ENCODE peak calls at places on chromosomes 11 and 22, in four cellular contexts. F, Y, P and L are unnamed samples.

GRCh38 chr11:76696756-76697155 is 26.2 kb upstream of the LRRC32 start:
- DNase-seq in F (no peak), Y (no peak), P (no peak), L (no peak)

GRCh38 chr11:64253481-64253880 is 2.2 kb downstream of the PLCB3 start:
- DNase-seq in F (no peak), Y (no peak), P (no peak), L (no peak)

GRCh38 chr22:42688241-42688913 is 32.3 kb downstream of the A4GALT start:
- DNase-seq in F (peak), Y (no peak), P (peak), L (peak)

GRCh38 chr11:17594686-17595192 is 47.7 kb downstream of the OTOG start:
- DNase-seq in F (no peak), Y (no peak), P (no peak), L (no peak)

GRCh38 chr22:45475876-45476514 is 26.7 kb upstream of the FBLN1 start:
- DNase-seq in F (no peak), Y (no peak), P (no peak), L (no peak)

GRCh38 chr11:122170815-122171475 is 54.9 kb upstream of the BLID start:
- DNase-seq in F (peak), Y (no peak), P (peak), L (peak)

GRCh38 chr22:29885610-29886009 is 2.6 kb downstream of the MTMR3 start:
- DNase-seq in F (no peak), Y (no peak), P (no peak), L (no peak)

GRCh38 chr11:6755303-6755952 is 16.3 kb downstream of the OR2AG2 start:
- DNase-seq in F (peak), Y (peak), P (peak), L (peak)

GRCh38 chr22:44823396-44823795 is 71.0 kb downstream of the ARHGAP8 start:
- DNase-seq in F (no peak), Y (no peak), P (no peak), L (no peak)

GRCh38 chr22:38728899-38729796 is 23.4 kb downstream of the GTPBP1 start:
- DNase-seq in F (no peak), Y (no peak), P (no peak), L (no peak)

GRCh38 chr11:8671242-8671641 is 11.2 kb downstream of the TRIM66 start:
- DNase-seq in F (peak), Y (no peak), P (peak), L (peak)

GRCh38 chr11:64419818-64420485 is 61.0 kb downstream of the RPS6KA4 start:
- DNase-seq in F (peak), Y (no peak), P (peak), L (no peak)

GRCh38 chr11:19421134-19421533 is 180.4 kb upstream of the E2F8 start:
- DNase-seq in F (no peak), Y (no peak), P (no peak), L (no peak)

GRCh38 chr11:67238894-67239794 is 27.1 kb upstream of the GRK2 start:
- DNase-seq in F (peak), Y (no peak), P (peak), L (no peak)

GRCh38 chr22:19064354-19065054 is 57.7 kb downstream of the DGCR2 start:
- DNase-seq in F (no peak), Y (no peak), P (no peak), L (no peak)

GRCh38 chr22:22616636-22617035 is 27.8 kb upstream of the GGTLC2 start:
- DNase-seq in F (no peak), Y (no peak), P (no peak), L (no peak)

GRCh38 chr11:31968774-31969433 is 122.0 kb upstream of the RCN1 start:
- DNase-seq in F (peak), Y (no peak), P (peak), L (peak)

GRCh38 chr11:125315088-125315740 is 150.7 kb downstream of the PKNOX2 start:
- DNase-seq in F (peak), Y (no peak), P (no peak), L (peak)

GRCh38 chr11:97140885-97141494 is 751.2 kb downstream of the JRKL start:
- DNase-seq in F (peak), Y (no peak), P (peak), L (peak)

GRCh38 chr11:20353829-20354434 is 9.6 kb upstream of the HTATIP2 start:
- DNase-seq in F (peak), Y (no peak), P (peak), L (peak)

GRCh38 chr22:35140879-35141745 is 75.2 kb downstream of the ISX start:
- DNase-seq in F (no peak), Y (no peak), P (no peak), L (peak)

GRCh38 chr11:26842458-26842841 is 120.6 kb upstream of the SLC5A12 start:
- DNase-seq in F (peak), Y (no peak), P (peak), L (no peak)

GRCh38 chr11:17558916-17559315 is 11.9 kb downstream of the OTOG start:
- DNase-seq in F (no peak), Y (no peak), P (no peak), L (no peak)

GRCh38 chr11:27218498-27219038 is 144.4 kb downstream of the CCDC34 start:
- DNase-seq in F (peak), Y (no peak), P (peak), L (peak)